ENCODE peak calls at places on chromosomes 11 and 22, in six cellular contexts. One of them, this sample, is unnamed.

GRCh38 chr11:36465449-36466163 is 44.5 kb downstream of the TRAF6 start:
- DNase-seq in substantia nigra: no peak
- DNase-seq in occipital lobe: no peak
- DNase-seq in body of pancreas: no peak
- DNase-seq in stimulated activated CD8-positive, alpha-beta memory T cell treated with anti-CD3 and anti-CD28 coated beads, Interleukin-7, amount 100 ng/mL, for 1 hour: no peak
- DNase-seq in NCI-H1417: no peak
- DNase-seq in this sample: no peak

GRCh38 chr11:88535916-88536547 is 198.5 kb upstream of the CTSC start:
- DNase-seq in substantia nigra: no peak
- DNase-seq in NCI-H1417: no peak
- DNase-seq in stimulated activated CD8-positive, alpha-beta memory T cell treated with anti-CD3 and anti-CD28 coated beads, Interleukin-7, amount 100 ng/mL, for 1 hour: no peak
- DNase-seq in occipital lobe: no peak
- DNase-seq in body of pancreas: no peak
- DNase-seq in this sample: peak; percentile 5

GRCh38 chr11:65433657-65434056 is 11.1 kb downstream of the NEAT1 start:
- DNase-seq in NCI-H1417: no peak
- DNase-seq in substantia nigra: no peak
- DNase-seq in occipital lobe: no peak
- DNase-seq in body of pancreas: no peak
- DNase-seq in stimulated activated CD8-positive, alpha-beta memory T cell treated with anti-CD3 and anti-CD28 coated beads, Interleukin-7, amount 100 ng/mL, for 1 hour: no peak
- DNase-seq in this sample: no peak

GRCh38 chr11:79437981-79438630 is 2.7 kb downstream of the TENM4 start:
- DNase-seq in body of pancreas: no peak
- DNase-seq in NCI-H1417: peak; percentile 81
- DNase-seq in stimulated activated CD8-positive, alpha-beta memory T cell treated with anti-CD3 and anti-CD28 coated beads, Interleukin-7, amount 100 ng/mL, for 1 hour: no peak
- DNase-seq in substantia nigra: no peak
- DNase-seq in occipital lobe: no peak
- DNase-seq in this sample: no peak

GRCh38 chr11:59990421-59990820 is 26.6 kb upstream of the OOSP4B start:
- DNase-seq in NCI-H1417: no peak
- DNase-seq in substantia nigra: no peak
- DNase-seq in stimulated activated CD8-positive, alpha-beta memory T cell treated with anti-CD3 and anti-CD28 coated beads, Interleukin-7, amount 100 ng/mL, for 1 hour: no peak
- DNase-seq in occipital lobe: no peak
- DNase-seq in body of pancreas: no peak
- DNase-seq in this sample: no peak

GRCh38 chr11:117412176-117412575 is 84.5 kb downstream of the CEP164 start:
- DNase-seq in stimulated activated CD8-positive, alpha-beta memory T cell treated with anti-CD3 and anti-CD28 coated beads, Interleukin-7, amount 100 ng/mL, for 1 hour: no peak
- DNase-seq in body of pancreas: no peak
- DNase-seq in occipital lobe: no peak
- DNase-seq in substantia nigra: no peak
- DNase-seq in NCI-H1417: no peak
- DNase-seq in this sample: no peak

GRCh38 chr11:118827118-118827517 is 36.2 kb upstream of the DDX6 start:
- DNase-seq in substantia nigra: no peak
- DNase-seq in stimulated activated CD8-positive, alpha-beta memory T cell treated with anti-CD3 and anti-CD28 coated beads, Interleukin-7, amount 100 ng/mL, for 1 hour: no peak
- DNase-seq in NCI-H1417: no peak
- DNase-seq in occipital lobe: no peak
- DNase-seq in body of pancreas: no peak
- DNase-seq in this sample: no peak

GRCh38 chr11:56782167-56782847 is 33.8 kb upstream of the OR9G4 start:
- DNase-seq in stimulated activated CD8-positive, alpha-beta memory T cell treated with anti-CD3 and anti-CD28 coated beads, Interleukin-7, amount 100 ng/mL, for 1 hour: no peak
- DNase-seq in occipital lobe: no peak
- DNase-seq in substantia nigra: no peak
- DNase-seq in body of pancreas: no peak
- DNase-seq in NCI-H1417: no peak
- DNase-seq in this sample: no peak

GRCh38 chr11:11980841-11981308 is 27.6 kb downstream of the DKK3 start:
- DNase-seq in body of pancreas: no peak
- DNase-seq in substantia nigra: no peak
- DNase-seq in NCI-H1417: no peak
- DNase-seq in occipital lobe: no peak
- DNase-seq in stimulated activated CD8-positive, alpha-beta memory T cell treated with anti-CD3 and anti-CD28 coated beads, Interleukin-7, amount 100 ng/mL, for 1 hour: no peak
- DNase-seq in this sample: no peak

GRCh38 chr11:1139441-1140066 is 18.2 kb upstream of the MUC5AC start:
- DNase-seq in body of pancreas: no peak
- DNase-seq in substantia nigra: no peak
- DNase-seq in NCI-H1417: no peak
- DNase-seq in stimulated activated CD8-positive, alpha-beta memory T cell treated with anti-CD3 and anti-CD28 coated beads, Interleukin-7, amount 100 ng/mL, for 1 hour: no peak
- DNase-seq in occipital lobe: no peak
- DNase-seq in this sample: no peak

GRCh38 chr11:10623797-10624761 is 55.6 kb upstream of the LYVE1 start:
- DNase-seq in body of pancreas: peak; percentile 23
- DNase-seq in stimulated activated CD8-positive, alpha-beta memory T cell treated with anti-CD3 and anti-CD28 coated beads, Interleukin-7, amount 100 ng/mL, for 1 hour: no peak
- DNase-seq in substantia nigra: no peak
- DNase-seq in occipital lobe: no peak
- DNase-seq in NCI-H1417: peak; percentile 57
- DNase-seq in this sample: peak; percentile 37

GRCh38 chr11:36006556-36006955 is 62.7 kb downstream of the LDLRAD3 start:
- DNase-seq in body of pancreas: no peak
- DNase-seq in NCI-H1417: no peak
- DNase-seq in substantia nigra: no peak
- DNase-seq in occipital lobe: no peak
- DNase-seq in stimulated activated CD8-positive, alpha-beta memory T cell treated with anti-CD3 and anti-CD28 coated beads, Interleukin-7, amount 100 ng/mL, for 1 hour: no peak
- DNase-seq in this sample: no peak

GRCh38 chr22:27097933-27098332 is 440.5 kb downstream of the MIAT start:
- DNase-seq in stimulated activated CD8-positive, alpha-beta memory T cell treated with anti-CD3 and anti-CD28 coated beads, Interleukin-7, amount 100 ng/mL, for 1 hour: no peak
- DNase-seq in body of pancreas: no peak
- DNase-seq in NCI-H1417: no peak
- DNase-seq in substantia nigra: no peak
- DNase-seq in occipital lobe: no peak
- DNase-seq in this sample: no peak

GRCh38 chr11:75196426-75196825 is 44.1 kb upstream of the TPBGL start:
- DNase-seq in body of pancreas: no peak
- DNase-seq in substantia nigra: no peak
- DNase-seq in occipital lobe: no peak
- DNase-seq in stimulated activated CD8-positive, alpha-beta memory T cell treated with anti-CD3 and anti-CD28 coated beads, Interleukin-7, amount 100 ng/mL, for 1 hour: no peak
- DNase-seq in NCI-H1417: no peak
- DNase-seq in this sample: no peak

GRCh38 chr11:44484211-44484610 is 81.3 kb upstream of the CD82 start:
- DNase-seq in body of pancreas: no peak
- DNase-seq in NCI-H1417: peak; percentile 25
- DNase-seq in substantia nigra: no peak
- DNase-seq in stimulated activated CD8-positive, alpha-beta memory T cell treated with anti-CD3 and anti-CD28 coated beads, Interleukin-7, amount 100 ng/mL, for 1 hour: no peak
- DNase-seq in occipital lobe: no peak
- DNase-seq in this sample: peak; percentile 16

GRCh38 chr11:2824851-2825250 is 60.7 kb downstream of the CDKN1C start:
- DNase-seq in stimulated activated CD8-positive, alpha-beta memory T cell treated with anti-CD3 and anti-CD28 coated beads, Interleukin-7, amount 100 ng/mL, for 1 hour: no peak
- DNase-seq in body of pancreas: no peak
- DNase-seq in substantia nigra: no peak
- DNase-seq in occipital lobe: no peak
- DNase-seq in NCI-H1417: no peak
- DNase-seq in this sample: no peak

GRCh38 chr11:113176971-113177370 is 137.4 kb upstream of the TTC12 start:
- DNase-seq in body of pancreas: no peak
- DNase-seq in stimulated activated CD8-positive, alpha-beta memory T cell treated with anti-CD3 and anti-CD28 coated beads, Interleukin-7, amount 100 ng/mL, for 1 hour: no peak
- DNase-seq in occipital lobe: no peak
- DNase-seq in NCI-H1417: no peak
- DNase-seq in substantia nigra: no peak
- DNase-seq in this sample: no peak